ENCODE peak calls at places on chromosome 15, in seven cellular contexts. B, N, C, X, G, K and P are unnamed samples.

GRCh38 chr15:68484696-68485400 is 52.9 kb upstream of the ITGA11 start:
- DNase-seq in G (no peak), N (no peak), C (no peak), X (peak; percentile 40), B (no peak), K (no peak), P (peak; percentile 33)

GRCh38 chr15:75672111-75672602 is 24.4 kb downstream of the SNX33 start:
- DNase-seq in X (no peak), C (no peak), N (no peak), K (no peak), G (no peak), B (no peak), P (no peak)

GRCh38 chr15:53586815-53587214 is 172.6 kb downstream of the WDR72 start:
- DNase-seq in B (peak; percentile 39), K (no peak), G (no peak), N (no peak), C (peak; percentile 70), X (peak; percentile 11), P (peak; percentile 35)

GRCh38 chr15:92839696-92840095 is 60.4 kb upstream of the CHD2 start:
- DNase-seq in X (no peak), K (no peak), G (no peak), N (no peak), B (no peak), C (peak; percentile 91), P (peak; percentile 40)

GRCh38 chr15:75123395-75123794 is 78.3 kb upstream of the C15orf39 start:
- DNase-seq in K (no peak), C (no peak), X (peak; percentile 47), B (no peak), N (no peak), G (no peak), P (no peak)

GRCh38 chr15:75811616-75812015 is 31.6 kb upstream of the UBE2Q2 start:
- DNase-seq in K (no peak), X (no peak), C (no peak), N (no peak), G (no peak), B (no peak), P (no peak)

GRCh38 chr15:72503147-72503546 is 29.0 kb downstream of the ARIH1 start:
- DNase-seq in N (no peak), C (no peak), X (no peak), K (no peak), G (no peak), B (no peak), P (no peak)

GRCh38 chr15:59232476-59232875 is 25.8 kb downstream of the LDHAL6B start:
- DNase-seq in B (no peak), K (no peak), N (no peak), C (no peak), G (no peak), X (peak; percentile 72), P (no peak)

GRCh38 chr15:85600001-85600400 is 194.7 kb downstream of the KLHL25 start:
- DNase-seq in K (no peak), C (no peak), B (no peak), G (no peak), N (no peak), X (no peak), P (no peak)

GRCh38 chr15:95932676-95933075 is 397.8 kb upstream of the NR2F2 start:
- DNase-seq in N (no peak), X (peak; percentile 34), K (no peak), C (no peak), B (no peak), G (no peak), P (no peak)

GRCh38 chr15:72227192-72227586 is 3.8 kb downstream of the PKM start:
- DNase-seq in B (no peak), C (peak; percentile 60), G (no peak), X (peak; percentile 73), N (no peak), K (no peak), P (no peak)

GRCh38 chr15:79172032-79172481 is 81.5 kb upstream of the RASGRF1 start:
- DNase-seq in C (peak; percentile 17), B (no peak), X (no peak), N (no peak), G (peak; percentile 44), K (no peak), P (no peak)

GRCh38 chr15:23482764-23483489 is 35.9 kb upstream of the GOLGA6L2 start:
- DNase-seq in B (no peak), G (no peak), C (peak; percentile 41), N (no peak), X (no peak), K (no peak), P (no peak)